ENCODE peak calls at places on chromosomes 3 and 15, in five cellular contexts. P, J, T, V and I are unnamed samples.

GRCh38 chr3:132659000-132659369 is 624 bp downstream of the ACAD11 start:
- DNase-seq in J (no peak), T (no peak), P (no peak), V (no peak), I (no peak)

GRCh38 chr3:79414821-79415220 is 353.0 kb downstream of the ROBO1 start:
- DNase-seq in V (no peak), P (no peak), J (peak; percentile 38), T (no peak), I (no peak)

GRCh38 chr3:168061332-168061996 is 34.3 kb downstream of the GOLIM4 start:
- DNase-seq in T (no peak), P (no peak), J (no peak), V (no peak), I (no peak)

GRCh38 chr3:74631341-74631740 is 16.9 kb upstream of the CNTN3 start:
- DNase-seq in P (no peak), J (no peak), V (no peak), T (no peak), I (no peak)

GRCh38 chr15:73927003-73927475 is 777 bp downstream of the LOXL1 start:
- DNase-seq in V (no peak), T (peak; percentile 70), P (peak; percentile 75), J (no peak), I (no peak)

GRCh38 chr15:74773731-74774252 is 8.1 kb upstream of the CSK start:
- DNase-seq in J (no peak), P (no peak), V (no peak), T (no peak), I (no peak)

GRCh38 chr3:61172684-61173083 is 78.6 kb downstream of the FHIT start:
- DNase-seq in P (no peak), J (no peak), V (no peak), T (no peak), I (no peak)

GRCh38 chr3:71902258-71903128 is 117.5 kb upstream of the PROK2 start:
- DNase-seq in V (no peak), T (no peak), J (no peak), P (no peak), I (no peak)

GRCh38 chr15:69812881-69813280 is 284.8 kb downstream of the TLE3 start:
- DNase-seq in J (no peak), P (no peak), T (no peak), V (no peak), I (no peak)

GRCh38 chr15:23035964-23036566 is 3.3 kb downstream of the TUBGCP5 start:
- DNase-seq in V (no peak), T (no peak), P (no peak), J (peak; percentile 32), I (no peak)

GRCh38 chr3:69439683-69440270 is 53.9 kb upstream of the FRMD4B start:
- DNase-seq in V (no peak), P (no peak), T (no peak), J (no peak), I (no peak)

GRCh38 chr3:67048716-67049076 is 50.6 kb downstream of the KBTBD8 start:
- DNase-seq in P (no peak), V (no peak), J (no peak), T (no peak), I (no peak)

GRCh38 chr3:15345608-15346137 is 13.3 kb upstream of the SH3BP5 start:
- DNase-seq in V (no peak), T (no peak), P (no peak), J (no peak), I (no peak)

GRCh38 chr15:75905231-75905630 is 1.6 kb downstream of the FBXO22 start:
- DNase-seq in P (no peak), V (no peak), T (no peak), J (no peak), I (no peak)
- H3K4me3 ChIP-seq in P (no peak overlapping the region), V (peak overlapping the region; percentile 97), T (no peak overlapping the region), J (peak overlapping the region; percentile 69), I (no peak overlapping the region)

GRCh38 chr3:101892648-101893047 is 43.3 kb downstream of the NFKBIZ start:
- DNase-seq in P (no peak), V (no peak), T (no peak), J (no peak), I (no peak)

GRCh38 chr3:101898752-101899169 is 49.4 kb downstream of the NFKBIZ start:
- DNase-seq in V (no peak), P (no peak), T (no peak), J (no peak), I (no peak)

GRCh38 chr3:101898062-101898461 is 48.7 kb downstream of the NFKBIZ start:
- DNase-seq in V (no peak), T (no peak), P (no peak), J (no peak), I (no peak)

GRCh38 chr3:101897013-101897412 is 47.7 kb downstream of the NFKBIZ start:
- DNase-seq in J (no peak), V (no peak), T (no peak), P (no peak), I (no peak)

DNA sequence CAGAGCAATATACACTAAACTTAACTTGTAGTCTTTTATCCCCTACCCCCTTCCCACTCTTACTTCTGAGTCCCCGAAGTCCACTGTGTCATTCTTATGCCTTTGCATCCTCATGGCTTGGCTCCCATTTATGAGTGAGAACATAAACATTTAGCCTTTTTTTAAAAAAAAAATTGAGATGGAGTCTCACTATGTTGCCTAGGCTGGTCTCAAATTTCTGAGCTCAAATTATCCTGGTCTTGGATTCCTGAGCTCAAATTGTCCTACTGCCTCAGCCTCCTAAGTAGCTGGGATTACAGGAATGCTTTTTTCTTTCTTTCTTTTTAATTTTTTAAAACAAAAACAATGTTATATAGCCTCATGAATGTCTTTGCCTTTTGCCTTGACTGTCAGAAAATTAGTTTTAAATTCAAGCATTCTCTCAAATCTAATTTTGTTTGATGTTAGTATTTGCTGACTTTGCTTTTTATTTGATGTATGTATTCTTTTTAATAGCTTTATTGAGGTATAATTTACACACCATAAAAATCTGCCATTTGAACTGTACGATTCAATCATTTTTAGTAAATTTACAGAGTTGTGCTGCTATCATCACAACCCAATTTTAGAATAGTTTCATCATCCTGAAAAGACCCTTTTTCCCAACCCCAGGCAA is 46.9 kb downstream of the NFKBIZ start:
- DNase-seq in J (no peak), V (no peak), T (no peak), P (no peak), I (no peak)
- TF ChIP-seq CTCF in J (no peak), V (no peak), T (no peak), P (no peak), I (no peak)

GRCh38 chr15:34969340-34970097 is at the start of gene AQR:
- DNase-seq in T (peak; percentile 92), J (peak; percentile 69), P (peak; percentile 97), V (peak; percentile 97), I (peak; percentile 92)

GRCh38 chr15:34964277-34964676 is 5.3 kb downstream of the AQR start:
- DNase-seq in V (no peak), T (no peak), P (no peak), J (no peak), I (no peak)
- H3K36me3 ChIP-seq in V (peaks cover 21% of the 10 kb centered on the region), T (no peaks in the 10 kb centered on the region), P (peaks cover 42% of the 10 kb centered on the region), J (no peaks in the 10 kb centered on the region), I (no peaks in the 10 kb centered on the region)

GRCh38 chr3:124411729-124412128 is 318.5 kb upstream of the UMPS start:
- DNase-seq in J (no peak), V (no peak), P (no peak), T (no peak), I (no peak)

GRCh38 chr3:124410471-124410870 is 319.8 kb upstream of the UMPS start:
- DNase-seq in V (no peak), T (no peak), J (no peak), P (no peak), I (peak; percentile 12)

GRCh38 chr3:124413393-124413792 is 316.9 kb upstream of the UMPS start:
- DNase-seq in V (no peak), J (no peak), P (no peak), T (no peak), I (no peak)

GRCh38 chr3:124413989-124414598 is 316.2 kb upstream of the UMPS start:
- DNase-seq in P (no peak), J (no peak), V (no peak), T (no peak), I (no peak)

DNA sequence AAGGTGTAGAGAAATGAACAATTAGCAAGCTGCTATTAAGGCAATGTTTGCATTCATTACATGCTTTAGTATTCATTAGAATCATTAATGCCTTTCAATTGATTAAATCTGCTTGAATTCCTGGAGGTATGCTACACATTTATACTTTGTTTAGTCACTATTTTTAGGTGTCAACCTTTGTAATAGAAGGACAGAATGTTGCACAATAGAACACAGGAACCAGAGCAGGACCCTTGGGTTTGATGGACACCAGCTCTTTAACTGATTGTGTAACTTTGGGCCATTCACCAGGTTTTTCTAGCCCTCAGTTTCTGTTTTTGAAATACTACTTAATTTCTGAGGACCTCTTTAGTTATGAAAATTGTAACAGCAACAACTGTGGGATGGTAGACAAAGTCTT is 317.6 kb upstream of the UMPS start:
- DNase-seq in P (no peak), V (no peak), J (no peak), T (no peak), I (no peak)
- H3K4me3 ChIP-seq in P (no peak overlapping the region), V (no peak overlapping the region), J (no peak overlapping the region), T (no peak overlapping the region), I (no peak overlapping the region)

GRCh38 chr3:179694731-179695130 is 41.9 kb downstream of the USP13 start:
- DNase-seq in T (no peak), J (no peak), V (no peak), P (no peak), I (no peak)
- TF ChIP-seq CTCF in T (no peak), J (no peak), V (no peak), P (no peak), I (no peak)

GRCh38 chr3:45954306-45954705 is 11.0 kb downstream of the CXCR6 start:
- DNase-seq in T (no peak), V (peak; percentile 41), J (no peak), P (no peak), I (no peak)

GRCh38 chr3:45953536-45953935 is 10.3 kb downstream of the CXCR6 start:
- DNase-seq in J (no peak), P (no peak), V (no peak), T (no peak), I (no peak)

GRCh38 chr3:45955017-45955647 is 11.9 kb downstream of the CXCR6 start:
- DNase-seq in P (no peak), V (peak; percentile 53), J (no peak), T (no peak), I (no peak)

GRCh38 chr3:45957606-45958005 is 14.3 kb downstream of the CXCR6 start:
- DNase-seq in P (no peak), V (no peak), T (no peak), J (no peak), I (no peak)

GRCh38 chr3:45955706-45956105 is 12.4 kb downstream of the CXCR6 start:
- DNase-seq in P (no peak), J (no peak), T (no peak), V (no peak), I (no peak)
- H3K36me3 ChIP-seq in P (peaks cover 100% of the 10 kb centered on the region), J (peaks cover 40% of the 10 kb centered on the region), T (peaks cover 8% of the 10 kb centered on the region), V (peaks cover 99% of the 10 kb centered on the region), I (peaks cover 1% of the 10 kb centered on the region)

DNA sequence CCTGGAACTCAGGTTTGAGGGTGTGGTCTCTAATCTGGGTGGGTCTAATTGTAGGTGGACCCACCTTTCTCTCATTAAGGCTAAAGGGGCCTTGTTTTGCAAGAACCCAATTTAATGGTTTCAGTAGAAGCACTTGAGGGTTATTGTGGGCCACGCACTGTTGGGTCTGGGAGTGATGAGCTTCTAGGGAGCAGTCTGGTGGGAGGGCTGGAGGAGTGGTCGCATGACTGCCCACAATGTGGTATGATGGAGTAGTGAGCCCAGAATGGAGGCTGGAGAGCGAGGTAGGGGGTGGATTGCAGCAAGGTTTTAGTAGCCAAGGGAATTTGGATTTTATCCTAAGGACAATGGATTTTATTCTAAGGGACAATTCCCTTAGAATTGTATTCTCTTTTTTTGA is 2.7 kb downstream of the TATDN2 start:
- DNase-seq in T (no peak), J (no peak), V (no peak), P (no peak), I (no peak)
- H3K4me3 ChIP-seq in T (no peak overlapping the region), J (no peak overlapping the region), V (no peak overlapping the region), P (no peak overlapping the region), I (no peak overlapping the region)

GRCh38 chr3:126351771-126352475 is 5.3 kb downstream of the KLF15 start:
- DNase-seq in T (no peak), J (no peak), V (peak; percentile 71), P (peak; percentile 44), I (no peak)
- TF ChIP-seq CTCF in T (no peak), J (no peak), V (no peak), P (no peak), I (no peak)